ENCODE peak calls at places on chromosomes 3 and 15, in ten cellular contexts. X is uterus, C is A549, L is NB4, U is cardiac muscle cell, K is upper lobe of right lung, V is PC-3, E is stomach, S is fibroblast of mammary gland, D is astrocyte of the spinal cord. Q is an unnamed sample.

GRCh38 chr3:13582366-13583250 is 33.7 kb downstream of the FBLN2 start:
- DNase-seq in X (no peak), C (no peak), L (no peak), U (no peak), K (peak), V (no peak), E (no peak), S (no peak), D (no peak), Q (no peak)

GRCh38 chr15:29765234-29765841 is 56.9 kb downstream of the TJP1 start:
- DNase-seq in X (no peak), C (no peak), L (no peak), U (no peak), K (no peak), V (no peak), E (no peak), S (no peak), D (no peak), Q (no peak)

GRCh38 chr3:46517016-46517770 is 19.4 kb downstream of the RTP3 start:
- DNase-seq in X (no peak), C (no peak), L (no peak), U (no peak), K (no peak), V (peak), E (no peak), S (peak), D (peak), Q (no peak)

GRCh38 chr3:170483485-170484262 is 65.0 kb downstream of the CLDN11 start:
- DNase-seq in X (no peak), C (peak), L (peak), U (no peak), K (no peak), V (no peak), E (no peak), S (peak), D (no peak), Q (no peak)

GRCh38 chr3:72536206-72536887 is 311.9 kb downstream of the SHQ1 start:
- DNase-seq in X (no peak), C (no peak), L (no peak), U (no peak), K (no peak), V (no peak), E (no peak), S (no peak), D (no peak), Q (no peak)

GRCh38 chr15:46652256-46652655 is 1017.4 kb downstream of the SQOR start:
- DNase-seq in X (no peak), C (no peak), L (no peak), U (no peak), K (no peak), V (no peak), E (no peak), S (no peak), D (no peak), Q (no peak)

GRCh38 chr3:49454457-49454856 is 15.6 kb upstream of the DAG1 start:
- DNase-seq in X (no peak), C (no peak), L (no peak), U (peak), K (no peak), V (peak), E (peak), S (no peak), D (no peak), Q (no peak)

GRCh38 chr3:151838574-151839312 is 24.8 kb downstream of the AADAC start:
- DNase-seq in X (peak), C (peak), L (peak), U (peak), K (no peak), V (peak), E (peak), S (peak), D (peak), Q (peak)

GRCh38 chr15:77063249-77063648 is 7.7 kb downstream of the TSPAN3 start:
- DNase-seq in X (no peak), C (no peak), L (no peak), U (no peak), K (no peak), V (no peak), E (no peak), S (no peak), D (no peak), Q (no peak)

GRCh38 chr3:108202080-108202479 is 20.1 kb downstream of the IFT57 start:
- DNase-seq in X (no peak), C (no peak), L (no peak), U (no peak), K (no peak), V (no peak), E (no peak), S (peak), D (no peak), Q (no peak)

GRCh38 chr3:36701903-36702374 is 62.4 kb downstream of the DCLK3 start:
- DNase-seq in X (no peak), C (no peak), L (no peak), U (no peak), K (no peak), V (peak), E (no peak), S (peak), D (peak), Q (no peak)

GRCh38 chr15:90086868-90087268 is 15.4 kb downstream of the IDH2 start:
- DNase-seq in X (no peak), C (peak), L (peak), U (no peak), K (peak), V (peak), E (no peak), S (peak), D (peak), Q (no peak)

GRCh38 chr3:9403463-9403862 is 6.0 kb downstream of the SETD5 start:
- DNase-seq in X (no peak), C (no peak), L (no peak), U (no peak), K (no peak), V (no peak), E (no peak), S (no peak), D (no peak), Q (no peak)

GRCh38 chr3:9400626-9401025 is 3.2 kb downstream of the SETD5 start:
- DNase-seq in X (no peak), C (no peak), L (no peak), U (peak), K (no peak), V (no peak), E (no peak), S (no peak), D (no peak), Q (no peak)

GRCh38 chr3:9402410-9403228 is 5.2 kb downstream of the SETD5 start:
- DNase-seq in X (no peak), C (no peak), L (peak), U (peak), K (no peak), V (no peak), E (peak), S (peak), D (peak), Q (peak)

GRCh38 chr3:9399746-9400145 is 2.3 kb downstream of the SETD5 start:
- DNase-seq in X (peak), C (no peak), L (peak), U (peak), K (peak), V (peak), E (peak), S (peak), D (peak), Q (no peak)

GRCh38 chr3:9401986-9402385 is 4.6 kb downstream of the SETD5 start:
- DNase-seq in X (no peak), C (no peak), L (no peak), U (no peak), K (no peak), V (no peak), E (no peak), S (no peak), D (no peak), Q (no peak)
- H3K4me3 ChIP-seq in X (no peak), C (peak), L (peak), U (no peak), K (no peak), V (peak), E (no peak), S (no peak), D (no peak), Q (no peak)

DNA sequence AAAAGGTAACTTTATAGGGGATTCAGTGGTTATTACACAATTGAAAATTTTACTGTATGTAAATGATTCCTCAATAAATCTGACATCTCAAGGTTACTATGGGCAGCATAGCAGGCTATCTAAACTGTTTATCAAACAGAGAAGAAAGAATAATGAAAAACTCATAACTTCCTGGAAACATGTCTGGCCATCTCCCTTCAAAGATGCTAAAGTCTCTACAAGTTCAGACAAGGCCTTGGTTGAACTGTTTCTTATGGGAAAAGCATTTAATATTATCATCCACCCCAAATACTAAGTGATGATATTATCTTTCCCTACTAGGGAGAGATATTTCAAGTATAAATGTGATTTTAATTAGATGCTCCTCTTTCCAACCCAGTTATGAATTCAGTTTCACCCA is 114.9 kb downstream of the ARRDC4 start:
- DNase-seq in X (no peak), C (no peak), L (no peak), U (no peak), K (no peak), V (no peak), E (no peak), S (no peak), D (no peak), Q (no peak)
- H3K4me3 ChIP-seq in X (no peak), C (no peak), L (no peak), U (no peak), K (no peak), V (no peak), E (no peak), S (no peak), D (no peak), Q (no peak)

GRCh38 chr3:157498374-157498773 is 4.8 kb downstream of the VEPH1 start:
- DNase-seq in X (no peak), C (no peak), L (no peak), U (no peak), K (no peak), V (no peak), E (no peak), S (no peak), D (no peak), Q (no peak)
- H3K4me3 ChIP-seq in X (no peak), C (no peak), L (no peak), U (no peak), K (peak), V (peak), E (no peak), S (no peak), D (no peak), Q (peak)

GRCh38 chr3:16512435-16513140 is 911 bp downstream of the RFTN1 start:
- DNase-seq in X (peak), C (no peak), L (peak), U (peak), K (peak), V (no peak), E (peak), S (no peak), D (peak), Q (peak)

GRCh38 chr3:16513141-16514020 is at the start of gene RFTN1:
- DNase-seq in X (peak), C (no peak), L (peak), U (peak), K (peak), V (peak), E (peak), S (peak), D (peak), Q (peak)

GRCh38 chr3:16514799-16515353 is 1.4 kb upstream of the RFTN1 start:
- DNase-seq in X (no peak), C (no peak), L (no peak), U (no peak), K (no peak), V (no peak), E (no peak), S (no peak), D (no peak), Q (no peak)

GRCh38 chr3:16515885-16516420 is 2.5 kb upstream of the RFTN1 start:
- DNase-seq in X (no peak), C (no peak), L (no peak), U (no peak), K (no peak), V (no peak), E (no peak), S (no peak), D (no peak), Q (no peak)

GRCh38 chr3:16514021-16514700 is 662 bp upstream of the RFTN1 start:
- DNase-seq in X (no peak), C (no peak), L (no peak), U (no peak), K (no peak), V (no peak), E (no peak), S (no peak), D (no peak), Q (no peak)
- H3K4me3 ChIP-seq in X (peak), C (peak), L (peak), U (peak), K (peak), V (peak), E (peak), S (peak), D (peak), Q (peak)

DNA sequence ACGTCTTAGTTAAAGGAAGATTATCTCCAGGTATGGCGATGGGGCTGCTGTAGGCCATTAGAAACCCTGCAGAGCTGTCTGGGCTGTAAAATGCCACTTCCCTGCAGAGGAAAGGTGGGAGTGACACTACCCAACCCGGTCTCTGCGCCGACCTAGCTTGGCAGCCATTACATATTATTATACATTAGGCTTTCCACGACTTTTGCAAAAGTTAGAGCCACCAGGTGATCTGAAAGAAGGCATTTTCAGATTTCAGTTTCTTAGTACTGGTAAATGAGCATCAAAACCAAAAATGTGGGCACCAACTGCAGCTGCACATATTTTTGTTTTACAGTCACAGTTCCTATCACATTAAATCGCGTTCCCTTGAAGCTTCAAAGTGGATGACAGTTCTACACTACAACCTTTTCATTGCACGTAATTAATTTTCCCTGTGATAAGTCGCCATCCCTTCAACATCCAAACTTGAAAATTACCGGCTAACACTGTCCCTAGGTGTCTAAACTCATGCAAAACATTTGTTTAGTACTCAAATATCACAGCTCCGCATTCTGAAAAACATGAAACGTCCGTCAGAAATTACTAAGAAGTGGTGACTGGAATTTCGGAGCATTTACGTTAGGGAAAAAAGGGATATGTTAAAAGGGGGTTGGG is 81.3 kb upstream of the CHD2 start:
- DNase-seq in X (no peak), C (no peak), L (no peak), U (no peak), K (no peak), V (no peak), E (no peak), S (no peak), D (no peak), Q (no peak)
- H3K4me3 ChIP-seq in X (no peak), C (peak), L (no peak), U (no peak), K (peak), V (peak), E (no peak), S (no peak), D (no peak), Q (no peak)

GRCh38 chr3:61628636-61629035 is 67.3 kb downstream of the PTPRG start:
- DNase-seq in X (no peak), C (no peak), L (no peak), U (no peak), K (no peak), V (no peak), E (no peak), S (no peak), D (no peak), Q (no peak)

GRCh38 chr3:61632568-61633175 is 71.3 kb downstream of the PTPRG start:
- DNase-seq in X (no peak), C (no peak), L (no peak), U (no peak), K (no peak), V (no peak), E (no peak), S (peak), D (no peak), Q (no peak)

GRCh38 chr3:61634678-61635077 is 73.3 kb downstream of the PTPRG start:
- DNase-seq in X (no peak), C (no peak), L (no peak), U (peak), K (no peak), V (no peak), E (no peak), S (no peak), D (no peak), Q (no peak)

GRCh38 chr3:61629442-61629841 is 68.1 kb downstream of the PTPRG start:
- DNase-seq in X (no peak), C (no peak), L (no peak), U (no peak), K (no peak), V (no peak), E (no peak), S (no peak), D (no peak), Q (no peak)

DNA sequence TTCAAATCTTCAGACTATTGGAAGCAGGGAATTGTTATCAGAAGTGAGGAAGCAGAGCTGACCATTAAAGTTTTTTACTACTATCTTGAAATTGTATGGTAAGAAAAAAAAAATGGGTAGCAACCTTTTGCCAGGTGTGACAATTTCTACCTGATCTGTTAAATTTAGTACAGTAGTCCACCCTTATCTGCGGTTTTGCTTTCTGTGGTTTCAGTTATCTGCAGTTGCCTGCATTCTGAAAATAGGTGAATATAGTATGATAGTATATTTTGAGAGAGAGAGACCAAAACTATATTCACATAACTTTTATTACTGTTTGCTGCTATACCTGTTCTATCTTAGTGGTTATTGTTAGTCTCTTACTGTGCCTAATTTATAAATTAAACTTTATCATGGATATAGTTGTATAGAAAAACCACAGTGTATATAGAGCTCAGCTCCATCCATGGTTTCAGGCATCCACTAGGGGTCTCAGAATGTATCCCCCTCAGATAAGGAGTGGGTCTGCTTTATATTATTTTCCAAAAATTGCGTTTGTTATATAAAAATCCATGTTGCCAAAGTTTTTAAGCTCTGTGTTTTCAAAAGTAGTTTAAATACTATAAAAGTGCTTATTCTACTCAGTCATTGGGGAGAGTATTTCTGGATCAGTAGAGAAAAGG is 69.9 kb downstream of the PTPRG start:
- DNase-seq in X (no peak), C (no peak), L (no peak), U (no peak), K (no peak), V (no peak), E (no peak), S (no peak), D (no peak), Q (no peak)
- H3K4me3 ChIP-seq in X (no peak), C (no peak), L (no peak), U (no peak), K (no peak), V (no peak), E (no peak), S (no peak), D (no peak), Q (no peak)

DNA sequence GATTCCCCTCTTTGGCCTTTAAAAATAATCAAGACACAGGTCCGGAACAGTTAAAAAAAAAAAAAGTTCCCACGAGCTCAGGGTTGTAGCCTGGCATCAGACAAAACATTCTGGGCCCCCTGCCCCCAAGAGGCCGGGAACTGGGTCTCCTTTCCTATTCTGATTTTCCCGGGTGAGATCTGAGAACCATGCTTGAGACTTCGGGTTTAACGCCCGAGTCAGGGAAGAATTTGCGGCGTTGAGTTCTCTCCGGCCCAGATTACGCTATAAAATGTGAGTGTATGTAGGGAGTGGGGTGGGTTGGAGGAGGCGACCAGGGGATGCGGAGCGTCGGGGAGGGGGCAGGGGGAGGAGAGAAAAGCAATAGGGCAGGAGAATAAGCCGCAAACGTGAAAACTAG is 2.6 kb downstream of the ZIC1 start:
- DNase-seq in X (no peak), C (no peak), L (no peak), U (no peak), K (no peak), V (no peak), E (no peak), S (no peak), D (peak), Q (no peak)
- H3K4me3 ChIP-seq in X (no peak), C (no peak), L (no peak), U (no peak), K (no peak), V (no peak), E (no peak), S (no peak), D (peak), Q (no peak)

DNA sequence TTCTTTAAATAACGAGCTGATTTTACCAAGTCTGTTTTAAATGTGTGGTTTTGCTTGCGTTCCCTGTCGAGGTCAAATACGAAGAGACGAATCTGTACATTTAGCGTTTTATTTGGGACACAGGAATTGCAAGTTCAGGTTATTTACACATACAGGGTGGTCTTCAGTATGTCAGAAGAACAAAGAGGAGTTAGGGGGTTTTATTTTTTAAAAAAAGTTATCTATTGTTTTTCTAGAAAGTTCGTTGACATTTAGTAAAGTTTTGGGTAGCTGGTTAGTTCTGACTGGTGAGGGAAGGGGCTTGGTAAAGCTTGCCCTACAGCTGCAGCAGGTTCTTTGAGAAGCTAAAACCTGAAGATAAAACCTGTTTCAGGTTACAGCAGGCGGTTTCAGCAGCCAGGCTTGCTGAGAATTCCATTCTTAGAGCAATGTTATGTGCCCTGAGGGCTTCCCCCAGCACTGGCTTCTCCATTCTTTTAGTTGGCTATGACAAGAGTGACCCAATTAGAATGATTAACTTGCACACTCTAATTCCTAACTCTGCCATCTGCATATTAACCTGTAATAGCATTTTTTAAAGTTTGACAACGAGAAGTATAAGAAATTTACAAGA is 810 bp upstream of the ZNF280D start:
- DNase-seq in X (no peak), C (no peak), L (peak), U (no peak), K (no peak), V (no peak), E (no peak), S (no peak), D (no peak), Q (no peak)
- H3K4me3 ChIP-seq in X (peak), C (peak), L (no peak), U (no peak), K (peak), V (no peak), E (peak), S (no peak), D (no peak), Q (no peak)